ENCODE peak calls at places on chromosome 9, in four cellular contexts. M is M059J; F is stimulated activated CD4-positive, alpha-beta T cell treated with anti-CD3 and anti-CD28 coated beads, TNF-alpha, amount 100 ng/mL, for 1 hour; G is stimulated activated naive CD4-positive, alpha-beta T cell treated with Interleukin-2 at 50 U/mL for 16 hours. R is an unnamed sample.

GRCh38 chr9:82601272-82601835 is 461.6 kb downstream of the RASEF start:
- DNase-seq in M (no peak), G (no peak), F (no peak), R (no peak)

GRCh38 chr9:38482918-38483592 is 58.8 kb upstream of the IGFBPL1 start:
- DNase-seq in F (no peak), G (no peak), M (peak; percentile 19), R (no peak)

GRCh38 chr9:69971643-69972449 is 71.8 kb upstream of the MAMDC2 start:
- DNase-seq in M (peak; percentile 68), G (peak; percentile 7), F (peak; percentile 31), R (no peak)

GRCh38 chr9:132575005-132575609 is 7.3 kb upstream of the BARHL1 start:
- DNase-seq in G (peak; percentile 13), M (peak; percentile 63), F (no peak), R (peak; percentile 22)

GRCh38 chr9:16721972-16722371 is 148.5 kb downstream of the BNC2 start:
- DNase-seq in M (peak; percentile 83), G (no peak), F (no peak), R (no peak)

GRCh38 chr9:100670719-100671118 is 92.8 kb downstream of the CAVIN4 start:
- DNase-seq in F (no peak), G (no peak), M (no peak), R (no peak)

GRCh38 chr9:17060450-17060849 is 74.4 kb upstream of the CNTLN start:
- DNase-seq in M (no peak), G (no peak), F (no peak), R (no peak)

GRCh38 chr9:96460470-96460869 is 10.5 kb downstream of the HABP4 start:
- DNase-seq in F (no peak), G (no peak), M (no peak), R (no peak)

GRCh38 chr9:89309608-89310485 is 1.1 kb upstream of the CKS2 start:
- DNase-seq in F (no peak), M (no peak), G (no peak), R (no peak)

GRCh38 chr9:127539259-127539981 is 72.7 kb upstream of the STXBP1 start:
- DNase-seq in M (peak; percentile 66), G (no peak), F (no peak), R (no peak)

GRCh38 chr9:20289416-20289815 is 332.9 kb downstream of the MLLT3 start:
- DNase-seq in G (no peak), F (no peak), M (no peak), R (no peak)

GRCh38 chr9:30967484-30967883 is 1417.0 kb upstream of the ACO1 start:
- DNase-seq in G (no peak), M (peak; percentile 19), F (no peak), R (peak; percentile 10)

GRCh38 chr9:12794024-12794799 is 19.4 kb downstream of the LURAP1L start:
- DNase-seq in F (no peak), M (no peak), G (no peak), R (no peak)

GRCh38 chr9:72386186-72386585 is 21.2 kb upstream of the ZFAND5 start:
- DNase-seq in F (no peak), M (no peak), G (no peak), R (no peak)

GRCh38 chr9:134551657-134552348 is 89.8 kb upstream of the COL5A1 start:
- DNase-seq in M (peak; percentile 99), F (no peak), G (no peak), R (peak; percentile 51)

GRCh38 chr9:90789862-90790261 is 11.8 kb upstream of the SYK start:
- DNase-seq in F (no peak), G (no peak), M (no peak), R (no peak)

GRCh38 chr9:135343733-135344522 is 135.7 kb upstream of the PPP1R26 start:
- DNase-seq in F (peak; percentile 39), M (peak; percentile 8), G (peak; percentile 25), R (no peak)

GRCh38 chr9:129640086-129640870 is 1.7 kb downstream of the ASB6 start:
- DNase-seq in G (no peak), F (no peak), M (peak; percentile 62), R (no peak)

GRCh38 chr9:136629879-136630661 is 32.6 kb upstream of the EGFL7 start:
- DNase-seq in M (peak; percentile 44), F (peak; percentile 39), G (peak; percentile 20), R (no peak)

GRCh38 chr9:16974436-16974835 is 104.0 kb upstream of the BNC2 start:
- DNase-seq in M (no peak), G (no peak), F (no peak), R (no peak)

GRCh38 chr9:33151007-33151557 is 16.1 kb downstream of the B4GALT1 start:
- DNase-seq in M (peak; percentile 97), F (no peak), G (no peak), R (peak; percentile 91)

GRCh38 chr9:92746567-92747458 is 17.8 kb downstream of the BICD2 start:
- DNase-seq in G (no peak), F (no peak), M (peak; percentile 65), R (no peak)

R was measured in HS-5.